ENCODE peak calls at places on chromosomes 2 and 18, in six cellular contexts. C is breast epithelium; E is CD4-positive, alpha-beta memory T cell; P is A549; O is tibial nerve; B is CD8-positive, alpha-beta memory T cell. H is an unnamed sample.
A peak's percentile ranks its signal among the peaks of the same experiment; 100 is the strongest.

GRCh38 chr2:38620282-38620977 is 17.7 kb upstream of the HNRNPLL start:
- DNase-seq in C (no peak), E (no peak), P (no peak), O (no peak), B (no peak), H (peak; percentile 93)

GRCh38 chr2:174331731-174332606 is 2.8 kb upstream of the SP9 start:
- DNase-seq in C (no peak), E (no peak), P (no peak), O (no peak), B (no peak), H (no peak)

GRCh38 chr2:234911271-234911670 is 40.5 kb upstream of the SH3BP4 start:
- DNase-seq in C (peak; percentile 75), E (no peak), P (no peak), O (no peak), B (no peak), H (peak; percentile 68)

GRCh38 chr18:62329676-62330454 is 4.8 kb downstream of the TNFRSF11A start:
- DNase-seq in C (peak; percentile 30), E (peak; percentile 49), P (no peak), O (no peak), B (no peak), H (peak; percentile 29)

GRCh38 chr2:210630904-210631560 is 74.6 kb downstream of the CPS1 start:
- DNase-seq in C (no peak), E (no peak), P (no peak), O (no peak), B (no peak), H (no peak)

GRCh38 chr18:30970201-30970816 is 72.2 kb downstream of the DSC3 start:
- DNase-seq in C (no peak), E (no peak), P (peak; percentile 6), O (no peak), B (no peak), H (peak; percentile 24)

GRCh38 chr2:174172802-174173355 is 75.5 kb downstream of the OLA1 start:
- DNase-seq in C (no peak), E (no peak), P (no peak), O (no peak), B (no peak), H (no peak)

GRCh38 chr2:158712791-158713522 is 82.2 kb upstream of the DAPL1 start:
- DNase-seq in C (no peak), E (no peak), P (no peak), O (no peak), B (no peak), H (no peak)

GRCh38 chr18:45571714-45572113 is 43.6 kb upstream of the SLC14A2 start:
- DNase-seq in C (no peak), E (no peak), P (peak; percentile 5), O (no peak), B (no peak), H (no peak)

GRCh38 chr2:222912117-222912516 is 51.3 kb downstream of the ACSL3 start:
- DNase-seq in C (no peak), E (no peak), P (no peak), O (no peak), B (no peak), H (peak; percentile 82)

GRCh38 chr2:202717598-202718310 is 83.0 kb downstream of the FAM117B start:
- DNase-seq in C (no peak), E (no peak), P (no peak), O (no peak), B (no peak), H (no peak)

GRCh38 chr2:96890252-96890651 is 20.4 kb upstream of the SEMA4C start:
- DNase-seq in C (no peak), E (no peak), P (no peak), O (no peak), B (no peak), H (no peak)

GRCh38 chr2:45813003-45813601 is 161.6 kb downstream of the PRKCE start:
- DNase-seq in C (no peak), E (no peak), P (no peak), O (no peak), B (no peak), H (peak; percentile 22)

GRCh38 chr18:68519341-68519740 is 195.6 kb downstream of the TMX3 start:
- DNase-seq in C (no peak), E (no peak), P (no peak), O (no peak), B (no peak), H (no peak)

DNA sequence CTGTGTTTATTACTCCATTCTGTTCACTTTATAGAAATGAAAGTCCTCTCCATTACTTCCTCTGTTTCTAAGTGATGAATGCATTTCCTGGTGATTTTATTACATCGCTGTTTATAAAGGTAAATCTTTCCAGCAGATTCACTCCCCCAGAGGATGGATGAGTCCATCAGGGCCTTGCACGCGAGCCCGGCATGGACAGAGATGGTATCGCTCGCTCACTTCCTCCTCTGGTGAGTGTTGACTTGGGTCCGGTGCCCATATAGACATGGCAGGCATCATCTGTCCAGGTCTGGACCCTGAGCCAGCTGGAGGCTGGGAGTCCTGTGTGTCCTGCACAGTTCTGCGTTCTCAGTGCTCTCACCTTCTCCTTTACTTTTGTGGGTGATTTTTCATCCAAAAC is 733.6 kb upstream of the SALL3 start:
- DNase-seq in C (no peak), E (no peak), P (no peak), O (no peak), B (no peak), H (no peak)
- H3K4me1 ChIP-seq in C (peaks cover 5% of the 10 kb centered on the region), E (no peaks in the 10 kb centered on the region), P (no peaks in the 10 kb centered on the region), O (no peaks in the 10 kb centered on the region), B (no peaks in the 10 kb centered on the region), H (peaks cover 19% of the 10 kb centered on the region)

GRCh38 chr2:47485177-47485576 is 82.2 kb downstream of the MSH2 start:
- DNase-seq in C (no peak), E (no peak), P (no peak), O (no peak), B (no peak), H (no peak)
- H3K9me3 ChIP-seq in C (no peaks in the 10 kb centered on the region), E (no peaks in the 10 kb centered on the region), P (no peaks in the 10 kb centered on the region), O (no peaks in the 10 kb centered on the region), B (no peaks in the 10 kb centered on the region), H (no peaks in the 10 kb centered on the region)

GRCh38 chr2:77013457-77013856 is 508.7 kb downstream of the LRRTM4 start:
- DNase-seq in C (no peak), E (no peak), P (no peak), O (no peak), B (no peak), H (no peak)

GRCh38 chr2:77016481-77016880 is 505.7 kb downstream of the LRRTM4 start:
- DNase-seq in C (no peak), E (no peak), P (no peak), O (no peak), B (no peak), H (no peak)

GRCh38 chr2:77013932-77014331 is 508.2 kb downstream of the LRRTM4 start:
- DNase-seq in C (no peak), E (no peak), P (no peak), O (no peak), B (no peak), H (no peak)

GRCh38 chr2:77016964-77017363 is 505.2 kb downstream of the LRRTM4 start:
- DNase-seq in C (no peak), E (no peak), P (no peak), O (no peak), B (no peak), H (no peak)

DNA sequence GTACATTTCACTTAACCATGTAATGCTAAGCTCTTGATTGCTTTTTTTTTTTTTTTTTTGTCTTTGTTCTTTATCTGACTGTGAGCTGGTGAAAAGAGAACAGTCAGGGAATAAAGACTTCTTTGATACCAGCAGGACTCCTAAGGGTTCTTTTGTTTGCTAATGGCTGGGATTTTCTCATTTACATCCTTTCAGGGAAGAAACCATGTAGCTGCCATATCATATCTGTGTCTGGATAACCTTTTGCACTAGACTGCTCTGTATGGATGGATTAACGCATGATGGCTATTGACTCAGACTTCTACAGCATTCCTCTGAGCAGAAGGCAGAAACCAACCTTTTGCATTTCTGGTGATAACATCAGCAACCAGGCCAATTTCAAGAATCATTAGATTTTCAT is 504.0 kb downstream of the LRRTM4 start:
- DNase-seq in C (no peak), E (no peak), P (no peak), O (no peak), B (no peak), H (no peak)
- H3K4me1 ChIP-seq in C (no peaks in the 10 kb centered on the region), E (no peaks in the 10 kb centered on the region), P (no peaks in the 10 kb centered on the region), O (no peaks in the 10 kb centered on the region), B (no peaks in the 10 kb centered on the region), H (no peaks in the 10 kb centered on the region)

GRCh38 chr18:79440316-79440715 is 44.6 kb downstream of the NFATC1 start:
- DNase-seq in C (no peak), E (no peak), P (no peak), O (no peak), B (no peak), H (no peak)
- H3K9me3 ChIP-seq in C (no peaks in the 10 kb centered on the region), E (no peaks in the 10 kb centered on the region), P (no peaks in the 10 kb centered on the region), O (no peaks in the 10 kb centered on the region), B (no peaks in the 10 kb centered on the region), H (no peaks in the 10 kb centered on the region)

DNA sequence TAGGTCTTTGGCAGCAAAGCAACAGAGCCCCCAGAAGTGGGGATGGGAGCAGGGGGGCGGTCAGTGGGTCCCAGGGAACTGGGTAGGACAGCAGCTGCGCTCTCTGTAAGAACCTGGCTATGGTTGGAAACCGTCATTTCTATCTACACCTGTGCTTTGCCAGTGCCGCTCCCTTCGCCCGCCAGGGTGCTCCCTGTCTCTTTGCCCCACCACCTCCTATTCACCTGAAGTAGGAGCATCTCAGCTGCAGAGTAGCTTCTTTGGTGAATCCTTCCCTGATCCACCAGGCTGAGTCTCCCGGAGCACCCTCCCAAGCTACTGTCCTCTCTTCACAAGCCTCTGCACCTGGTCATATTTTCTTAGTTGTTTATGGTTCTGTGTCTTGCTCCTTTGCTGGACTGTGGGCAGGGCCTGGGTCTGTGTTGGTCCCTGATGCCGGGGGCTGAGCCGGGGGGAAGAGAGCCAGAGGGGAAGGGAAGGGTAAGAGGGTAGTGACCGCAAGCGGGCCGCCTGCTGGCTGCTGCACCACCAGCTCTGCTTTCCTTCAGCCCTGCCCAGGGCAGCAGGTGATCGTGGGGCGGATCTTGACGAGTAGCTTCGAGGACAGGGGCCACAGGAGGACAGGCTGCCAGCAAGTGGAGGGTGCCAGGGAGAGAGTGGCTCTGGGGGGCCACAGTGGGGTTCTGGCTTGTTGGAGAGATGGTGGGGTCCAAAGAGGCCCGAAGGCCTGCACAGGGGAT is 45.2 kb downstream of the INPP5D start:
- DNase-seq in C (no peak), E (no peak), P (no peak), O (no peak), B (no peak), H (no peak)
- H3K4me1 ChIP-seq in C (no peaks in the 10 kb centered on the region), E (peaks cover 73% of the 10 kb centered on the region), P (no peaks in the 10 kb centered on the region), O (no peaks in the 10 kb centered on the region), B (peaks cover 73% of the 10 kb centered on the region), H (no peaks in the 10 kb centered on the region)

DNA sequence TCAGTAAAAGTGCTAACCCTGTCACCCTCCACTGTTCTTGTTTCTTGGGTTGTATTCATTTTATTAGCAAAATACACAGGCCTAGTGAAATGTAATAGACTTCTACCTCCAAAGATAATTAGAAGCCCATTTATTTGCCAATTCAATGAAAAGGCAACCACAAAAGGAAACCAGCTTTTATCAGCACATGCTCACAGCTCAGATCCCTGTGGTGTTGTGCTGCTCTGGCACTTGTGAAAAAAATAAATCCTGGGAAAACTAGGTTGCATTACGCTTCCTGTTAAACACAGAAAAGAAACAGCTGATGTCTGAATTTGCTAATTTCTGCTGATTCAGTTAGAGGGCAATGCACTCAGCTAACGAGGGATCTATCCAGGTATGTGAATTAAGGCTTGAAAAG is 357.4 kb upstream of the ETAA1 start:
- DNase-seq in C (no peak), E (no peak), P (no peak), O (no peak), B (no peak), H (no peak)
- H3K9me3 ChIP-seq in C (no peaks in the 10 kb centered on the region), E (no peaks in the 10 kb centered on the region), P (no peaks in the 10 kb centered on the region), O (no peaks in the 10 kb centered on the region), B (no peaks in the 10 kb centered on the region), H (no peaks in the 10 kb centered on the region)